ENCODE peak calls at places on chromosomes 2 and 18, in five cellular contexts. L is Right ventricle myocardium superior; Y is islet precursor cell; K is activated CD8-positive, alpha-beta memory T cell treated with anti-CD3 and anti-CD28 coated beads, Interleukin-2, amount 50 U/mL, for 4 hours; B is kidney tubule cell. V is an unnamed sample.

GRCh38 chr18:14974576-14974975 is 226.6 kb downstream of the ANKRD30B start:
- DNase-seq in B (peak), Y (no peak), K (no peak), L (no peak), V (no peak)

GRCh38 chr2:143635936-143636335 is 506.7 kb downstream of the ARHGAP15 start:
- DNase-seq in Y (no peak), L (no peak), B (no peak), K (no peak), V (no peak)

GRCh38 chr2:105749583-105750399 is 5.1 kb downstream of the NCK2 start:
- DNase-seq in Y (peak), B (peak), L (no peak), K (peak), V (no peak)

GRCh38 chr2:23828986-23829385 is 97.9 kb downstream of the ATAD2B start:
- DNase-seq in B (no peak), L (no peak), Y (no peak), K (no peak), V (no peak)

GRCh38 chr18:55142413-55142812 is 183.2 kb upstream of the CCDC68 start:
- DNase-seq in L (no peak), B (no peak), K (no peak), Y (no peak), V (no peak)

GRCh38 chr2:152421521-152422367 is 86.8 kb downstream of the FMNL2 start:
- DNase-seq in Y (peak), B (peak), K (no peak), L (no peak), V (peak)

GRCh38 chr18:44943201-44943881 is 262.7 kb downstream of the SETBP1 start:
- DNase-seq in L (no peak), Y (peak), B (peak), K (no peak), V (no peak)

GRCh38 chr2:101012054-101012705 is 10.1 kb downstream of the RPL31 start:
- DNase-seq in L (no peak), Y (no peak), K (no peak), B (no peak), V (no peak)

GRCh38 chr2:17621781-17622180 is 81.3 kb downstream of the VSNL1 start:
- DNase-seq in Y (peak), K (no peak), B (peak), L (no peak), V (no peak)

GRCh38 chr2:168350380-168350779 is 103.0 kb upstream of the STK39 start:
- DNase-seq in B (peak), K (no peak), Y (no peak), L (no peak), V (no peak)

GRCh38 chr18:37160038-37160745 is 331.3 kb downstream of the KIAA1328 start:
- DNase-seq in B (peak), L (no peak), Y (no peak), K (no peak), V (no peak)

GRCh38 chr2:124283090-124283489 is 258.0 kb downstream of the CNTNAP5 start:
- DNase-seq in K (no peak), Y (peak), B (peak), L (no peak), V (no peak)

GRCh38 chr2:52597361-52597760 is 1170.2 kb upstream of the CHAC2 start:
- DNase-seq in K (no peak), Y (no peak), B (no peak), L (no peak), V (no peak)

GRCh38 chr2:108586116-108586515 is 51.8 kb downstream of the LIMS1 start:
- DNase-seq in K (no peak), B (no peak), Y (no peak), L (no peak), V (no peak)

GRCh38 chr2:179932786-179933185 is 71.4 kb upstream of the ZNF385B start:
- DNase-seq in B (no peak), L (peak), K (no peak), Y (no peak), V (no peak)

GRCh38 chr18:49857708-49858107 is 44.4 kb upstream of the ACAA2 start:
- DNase-seq in L (no peak), Y (no peak), K (no peak), B (no peak), V (no peak)

GRCh38 chr2:236959876-236960275 is 125.8 kb upstream of the COPS8 start:
- DNase-seq in K (no peak), B (no peak), Y (no peak), L (no peak), V (no peak)